ENCODE peak calls at places on chromosomes 4 and X, in four cellular contexts. One of them, this sample, is unnamed.

GRCh38 chr4:1033840-1034551 is 22.6 kb downstream of the FGFRL1 start:
- DNase-seq in activated CD8-positive, alpha-beta memory T cell treated with anti-CD3 and anti-CD28 coated beads for 4 hours: no peak
- DNase-seq in lower leg skin: no peak
- DNase-seq in dermis microvascular lymphatic vessel endothelial cell: no peak
- DNase-seq in this sample: no peak

GRCh38 chr4:5710962-5711478 is at the start of gene EVC:
- DNase-seq in lower leg skin: peak; percentile 96
- DNase-seq in activated CD8-positive, alpha-beta memory T cell treated with anti-CD3 and anti-CD28 coated beads for 4 hours: no peak
- DNase-seq in dermis microvascular lymphatic vessel endothelial cell: peak; percentile 29
- DNase-seq in this sample: peak; percentile 66

GRCh38 chrX:45824471-45824870 is 623.8 kb upstream of the DIPK2B start:
- DNase-seq in dermis microvascular lymphatic vessel endothelial cell: peak; percentile 94
- DNase-seq in activated CD8-positive, alpha-beta memory T cell treated with anti-CD3 and anti-CD28 coated beads for 4 hours: no peak
- DNase-seq in lower leg skin: no peak
- DNase-seq in this sample: no peak

GRCh38 chr4:184843984-184844554 is 18.3 kb upstream of the ACSL1 start:
- DNase-seq in lower leg skin: no peak
- DNase-seq in dermis microvascular lymphatic vessel endothelial cell: no peak
- DNase-seq in activated CD8-positive, alpha-beta memory T cell treated with anti-CD3 and anti-CD28 coated beads for 4 hours: no peak
- DNase-seq in this sample: no peak

GRCh38 chr4:15341733-15342300 is 86.0 kb upstream of the C1QTNF7 start:
- DNase-seq in activated CD8-positive, alpha-beta memory T cell treated with anti-CD3 and anti-CD28 coated beads for 4 hours: no peak
- DNase-seq in dermis microvascular lymphatic vessel endothelial cell: no peak
- DNase-seq in lower leg skin: peak; percentile 89
- DNase-seq in this sample: no peak

GRCh38 chrX:137187540-137187939 is 153.7 kb upstream of the GPR101 start:
- DNase-seq in activated CD8-positive, alpha-beta memory T cell treated with anti-CD3 and anti-CD28 coated beads for 4 hours: no peak
- DNase-seq in dermis microvascular lymphatic vessel endothelial cell: no peak
- DNase-seq in lower leg skin: no peak
- DNase-seq in this sample: no peak

GRCh38 chr4:20698820-20699219 is 1.4 kb upstream of the PACRGL start:
- DNase-seq in activated CD8-positive, alpha-beta memory T cell treated with anti-CD3 and anti-CD28 coated beads for 4 hours: no peak
- DNase-seq in dermis microvascular lymphatic vessel endothelial cell: no peak
- DNase-seq in lower leg skin: no peak
- DNase-seq in this sample: no peak

GRCh38 chrX:72137846-72138455 is 6.2 kb upstream of the RTL5 start:
- DNase-seq in lower leg skin: peak; percentile 61
- DNase-seq in dermis microvascular lymphatic vessel endothelial cell: no peak
- DNase-seq in activated CD8-positive, alpha-beta memory T cell treated with anti-CD3 and anti-CD28 coated beads for 4 hours: no peak
- DNase-seq in this sample: no peak

GRCh38 chr4:85829276-85830051 is 354.5 kb downstream of the ARHGAP24 start:
- DNase-seq in activated CD8-positive, alpha-beta memory T cell treated with anti-CD3 and anti-CD28 coated beads for 4 hours: no peak
- DNase-seq in dermis microvascular lymphatic vessel endothelial cell: no peak
- DNase-seq in lower leg skin: no peak
- DNase-seq in this sample: no peak

GRCh38 chr4:38050560-38051350 is 90.6 kb downstream of the PTTG2 start:
- DNase-seq in activated CD8-positive, alpha-beta memory T cell treated with anti-CD3 and anti-CD28 coated beads for 4 hours: no peak
- DNase-seq in dermis microvascular lymphatic vessel endothelial cell: peak; percentile 65
- DNase-seq in lower leg skin: no peak
- DNase-seq in this sample: no peak

GRCh38 chr4:13876940-13877339 is 249.4 kb upstream of the BOD1L1 start:
- DNase-seq in lower leg skin: no peak
- DNase-seq in activated CD8-positive, alpha-beta memory T cell treated with anti-CD3 and anti-CD28 coated beads for 4 hours: no peak
- DNase-seq in dermis microvascular lymphatic vessel endothelial cell: no peak
- DNase-seq in this sample: no peak

GRCh38 chr4:99968330-99968729 is 18.3 kb upstream of the H2AZ1 start:
- DNase-seq in activated CD8-positive, alpha-beta memory T cell treated with anti-CD3 and anti-CD28 coated beads for 4 hours: no peak
- DNase-seq in lower leg skin: no peak
- DNase-seq in dermis microvascular lymphatic vessel endothelial cell: no peak
- DNase-seq in this sample: no peak

GRCh38 chrX:17007134-17007768 is 60.8 kb downstream of the REPS2 start:
- DNase-seq in activated CD8-positive, alpha-beta memory T cell treated with anti-CD3 and anti-CD28 coated beads for 4 hours: no peak
- DNase-seq in lower leg skin: no peak
- DNase-seq in dermis microvascular lymphatic vessel endothelial cell: peak; percentile 5
- DNase-seq in this sample: no peak

GRCh38 chr4:133600008-133600407 is 450.9 kb downstream of the PCDH10 start:
- DNase-seq in dermis microvascular lymphatic vessel endothelial cell: no peak
- DNase-seq in lower leg skin: no peak
- DNase-seq in activated CD8-positive, alpha-beta memory T cell treated with anti-CD3 and anti-CD28 coated beads for 4 hours: no peak
- DNase-seq in this sample: no peak

GRCh38 chr4:173405840-173406606 is 7.1 kb upstream of the SCRG1 start:
- DNase-seq in activated CD8-positive, alpha-beta memory T cell treated with anti-CD3 and anti-CD28 coated beads for 4 hours: no peak
- DNase-seq in dermis microvascular lymphatic vessel endothelial cell: no peak
- DNase-seq in lower leg skin: no peak
- DNase-seq in this sample: no peak

GRCh38 chr4:40264995-40265909 is 68.4 kb downstream of the RHOH start:
- DNase-seq in lower leg skin: no peak
- DNase-seq in activated CD8-positive, alpha-beta memory T cell treated with anti-CD3 and anti-CD28 coated beads for 4 hours: peak; percentile 23
- DNase-seq in dermis microvascular lymphatic vessel endothelial cell: no peak
- DNase-seq in this sample: no peak

GRCh38 chrX:35380808-35381700 is 417.1 kb upstream of the MAGEB16 start:
- DNase-seq in dermis microvascular lymphatic vessel endothelial cell: no peak
- DNase-seq in lower leg skin: no peak
- DNase-seq in activated CD8-positive, alpha-beta memory T cell treated with anti-CD3 and anti-CD28 coated beads for 4 hours: no peak
- DNase-seq in this sample: no peak

GRCh38 chr4:85496933-85497332 is 22.0 kb downstream of the ARHGAP24 start:
- DNase-seq in activated CD8-positive, alpha-beta memory T cell treated with anti-CD3 and anti-CD28 coated beads for 4 hours: no peak
- DNase-seq in dermis microvascular lymphatic vessel endothelial cell: peak; percentile 24
- DNase-seq in lower leg skin: no peak
- DNase-seq in this sample: no peak

GRCh38 chr4:94641702-94642560 is 115.8 kb upstream of the BMPR1B start:
- DNase-seq in activated CD8-positive, alpha-beta memory T cell treated with anti-CD3 and anti-CD28 coated beads for 4 hours: no peak
- DNase-seq in lower leg skin: no peak
- DNase-seq in dermis microvascular lymphatic vessel endothelial cell: peak; percentile 16
- DNase-seq in this sample: no peak

GRCh38 chr4:173782660-173783059 is 252.6 kb upstream of the HAND2 start:
- DNase-seq in activated CD8-positive, alpha-beta memory T cell treated with anti-CD3 and anti-CD28 coated beads for 4 hours: no peak
- DNase-seq in dermis microvascular lymphatic vessel endothelial cell: no peak
- DNase-seq in lower leg skin: no peak
- DNase-seq in this sample: no peak

GRCh38 chr4:185110375-185110823 is 32.7 kb upstream of the SLC25A4 start:
- DNase-seq in dermis microvascular lymphatic vessel endothelial cell: no peak
- DNase-seq in activated CD8-positive, alpha-beta memory T cell treated with anti-CD3 and anti-CD28 coated beads for 4 hours: no peak
- DNase-seq in lower leg skin: no peak
- DNase-seq in this sample: no peak

GRCh38 chrX:119004920-119005524 is 30.6 kb downstream of the LONRF3 start:
- DNase-seq in lower leg skin: no peak
- DNase-seq in dermis microvascular lymphatic vessel endothelial cell: peak; percentile 12
- DNase-seq in activated CD8-positive, alpha-beta memory T cell treated with anti-CD3 and anti-CD28 coated beads for 4 hours: no peak
- DNase-seq in this sample: peak; percentile 42

GRCh38 chrX:130028196-130028595 is 45.8 kb downstream of the BCORL1 start:
- DNase-seq in dermis microvascular lymphatic vessel endothelial cell: peak; percentile 7
- DNase-seq in activated CD8-positive, alpha-beta memory T cell treated with anti-CD3 and anti-CD28 coated beads for 4 hours: peak; percentile 27
- DNase-seq in lower leg skin: no peak
- DNase-seq in this sample: peak; percentile 49